ENCODE peak calls at places on chromosomes 16 and 17, in nine cellular contexts. V is spleen; E is caudate nucleus; O is ovary; C is T1000; Q is stimulated activated CD4-positive, alpha-beta T cell treated with anti-CD3 and anti-CD28 coated beads, Interleukin-1b, Interleukin-23, amount 100 ng/mL, for 24 hours; F is activated CD8-positive, alpha-beta memory T cell treated with anti-CD3 and anti-CD28 coated beads for 48 hours; L is skeletal muscle cell; H is T-helper 2 cell. A is an unnamed sample.

GRCh38 chr16:75267631-75268264 is 16.3 kb upstream of the BCAR1 start:
- DNase-seq in V (no peak), E (peak), O (no peak), C (peak), Q (no peak), F (no peak), L (no peak), H (no peak), A (peak)

GRCh38 chr17:40151414-40151955 is 11.1 kb downstream of the CASC3 start:
- DNase-seq in V (no peak), E (no peak), O (no peak), C (no peak), Q (no peak), F (no peak), L (no peak), H (no peak), A (peak)

GRCh38 chr17:37818689-37819088 is 73.8 kb upstream of the HNF1B start:
- DNase-seq in V (no peak), E (no peak), O (no peak), C (no peak), Q (no peak), F (no peak), L (no peak), H (no peak), A (no peak)

GRCh38 chr17:33832295-33832694 is 422.8 kb upstream of the CCL2 start:
- DNase-seq in V (no peak), E (no peak), O (no peak), C (no peak), Q (no peak), F (no peak), L (no peak), H (no peak), A (no peak)

GRCh38 chr16:9296273-9296593 is 204.8 kb downstream of the HAPSTR1 start:
- DNase-seq in V (no peak), E (no peak), O (no peak), C (no peak), Q (no peak), F (no peak), L (no peak), H (no peak), A (no peak)

GRCh38 chr17:28773736-28774135 is 29.9 kb downstream of the TRAF4 start:
- DNase-seq in V (no peak), E (no peak), O (no peak), C (no peak), Q (no peak), F (no peak), L (no peak), H (no peak), A (no peak)

GRCh38 chr16:51391798-51392511 is 240.9 kb upstream of the SALL1 start:
- DNase-seq in V (no peak), E (no peak), O (no peak), C (no peak), Q (no peak), F (no peak), L (no peak), H (no peak), A (no peak)

GRCh38 chr17:21210411-21211076 is 3.4 kb downstream of the TMEM11 start:
- DNase-seq in V (no peak), E (no peak), O (no peak), C (no peak), Q (no peak), F (no peak), L (no peak), H (no peak), A (no peak)

GRCh38 chr17:38425744-38426143 is 2.5 kb upstream of the ARHGAP23 start:
- DNase-seq in V (no peak), E (no peak), O (no peak), C (no peak), Q (no peak), F (no peak), L (no peak), H (no peak), A (no peak)

GRCh38 chr17:58156839-58157803 is 8.9 kb downstream of the OR4D1 start:
- DNase-seq in V (peak), E (peak), O (no peak), C (no peak), Q (peak), F (peak), L (no peak), H (peak), A (no peak)

GRCh38 chr17:21549107-21549687 is 143.1 kb upstream of the KCNJ18 start:
- DNase-seq in V (no peak), E (no peak), O (no peak), C (no peak), Q (peak), F (no peak), L (peak), H (no peak), A (no peak)

GRCh38 chr17:41500131-41500911 is 5.1 kb downstream of the KRT13 start:
- DNase-seq in V (no peak), E (no peak), O (no peak), C (peak), Q (no peak), F (no peak), L (no peak), H (no peak), A (no peak)

GRCh38 chr16:2516391-2517240 is 2.9 kb downstream of the ATP6V0C start:
- DNase-seq in V (peak), E (no peak), O (no peak), C (no peak), Q (no peak), F (no peak), L (no peak), H (no peak), A (no peak)

GRCh38 chr17:7029096-7029495 is 6.2 kb downstream of the BCL6B start:
- DNase-seq in V (no peak), E (no peak), O (no peak), C (no peak), Q (no peak), F (no peak), L (no peak), H (no peak), A (no peak)

GRCh38 chr17:29084476-29085148 is 41.7 kb downstream of the PIPOX start:
- DNase-seq in V (no peak), E (no peak), O (no peak), C (no peak), Q (no peak), F (no peak), L (no peak), H (no peak), A (no peak)

GRCh38 chr16:15509051-15509592 is 74.7 kb downstream of the BMERB1 start:
- DNase-seq in V (no peak), E (no peak), O (no peak), C (no peak), Q (no peak), F (no peak), L (no peak), H (no peak), A (no peak)

GRCh38 chr17:71224824-71225575 is 895.8 kb upstream of the SOX9 start:
- DNase-seq in V (no peak), E (no peak), O (no peak), C (no peak), Q (no peak), F (no peak), L (peak), H (no peak), A (no peak)

A was measured in adrenal gland.